ENCODE peak calls at places on chromosomes 6 and 20, in four cellular contexts. C, B, D and I are unnamed samples.

GRCh38 chr6:87745966-87746721 is 44.1 kb upstream of the AKIRIN2 start:
- DNase-seq in C (no peak), B (no peak), D (no peak), I (no peak)

GRCh38 chr6:10313799-10314162 is 101.1 kb downstream of the TFAP2A start:
- DNase-seq in C (no peak), D (no peak), B (no peak), I (no peak)

GRCh38 chr6:114085206-114085605 is 114.3 kb upstream of the HDAC2 start:
- DNase-seq in D (no peak), C (no peak), B (no peak), I (no peak)

GRCh38 chr20:25066386-25066785 is 8.4 kb upstream of the ACSS1 start:
- DNase-seq in D (no peak), C (no peak), B (no peak), I (no peak)

GRCh38 chr6:126040826-126041225 is 54.5 kb downstream of the TRMT11 start:
- DNase-seq in C (no peak), B (no peak), D (peak), I (no peak)

GRCh38 chr6:34324738-34325444 is 67.6 kb downstream of the NUDT3 start:
- DNase-seq in D (peak), C (no peak), B (no peak), I (peak)

GRCh38 chr6:16256781-16257180 is 18.4 kb downstream of the GMPR start:
- DNase-seq in D (no peak), C (no peak), B (no peak), I (no peak)

GRCh38 chr6:150744522-150745260 is 120.8 kb upstream of the MTHFD1L start:
- DNase-seq in C (no peak), D (no peak), B (no peak), I (no peak)

GRCh38 chr6:82086944-82087343 is 160.6 kb downstream of the IBTK start:
- DNase-seq in D (peak), B (no peak), C (no peak), I (no peak)

GRCh38 chr20:4813839-4814695 is 92.4 kb downstream of the PRND start:
- DNase-seq in C (no peak), D (peak), B (no peak), I (no peak)